ENCODE peak calls at places on chromosomes 16 and 17, in four cellular contexts. One of them, this sample, is unnamed.
A peak's percentile ranks its signal among the peaks of the same experiment; 100 is the strongest.

GRCh38 chr17:69450857-69451410 is 36.4 kb downstream of the MAP2K6 start:
- DNase-seq in WTC11: no peak
- DNase-seq in K562: no peak
- DNase-seq in H1: no peak
- DNase-seq in this sample: no peak

GRCh38 chr16:88347656-88348376 is 34.9 kb upstream of the ZNF469 start:
- DNase-seq in WTC11: no peak
- DNase-seq in K562: no peak
- DNase-seq in H1: no peak
- DNase-seq in this sample: peak; percentile 20

GRCh38 chr17:31907342-31907975 is 6.0 kb upstream of the UTP6 start:
- DNase-seq in K562: no peak
- DNase-seq in WTC11: no peak
- DNase-seq in H1: no peak
- DNase-seq in this sample: no peak

GRCh38 chr17:51076821-51077220 is 43.8 kb downstream of the SPAG9 start:
- DNase-seq in K562: no peak
- DNase-seq in H1: no peak
- DNase-seq in WTC11: no peak
- DNase-seq in this sample: no peak

GRCh38 chr16:27450836-27451341 is 48.9 kb downstream of the IL21R start:
- DNase-seq in K562: no peak
- DNase-seq in H1: no peak
- DNase-seq in WTC11: no peak
- DNase-seq in this sample: no peak

GRCh38 chr16:79698341-79698753 is 97.8 kb upstream of the MAF start:
- DNase-seq in WTC11: no peak
- DNase-seq in K562: no peak
- DNase-seq in H1: no peak
- DNase-seq in this sample: no peak

GRCh38 chr17:55764610-55765009 is 13.8 kb downstream of the PCTP start:
- DNase-seq in H1: no peak
- DNase-seq in WTC11: no peak
- DNase-seq in K562: no peak
- DNase-seq in this sample: no peak

GRCh38 chr17:47686276-47686635 is 7.7 kb upstream of the TBKBP1 start:
- DNase-seq in WTC11: no peak
- DNase-seq in H1: no peak
- DNase-seq in K562: no peak
- DNase-seq in this sample: no peak

GRCh38 chr17:36469733-36470132 is 16.7 kb upstream of the ZNHIT3 start:
- DNase-seq in H1: no peak
- DNase-seq in K562: no peak
- DNase-seq in WTC11: no peak
- DNase-seq in this sample: no peak

GRCh38 chr17:15886804-15887203 is 58.1 kb upstream of the ADORA2B start:
- DNase-seq in H1: no peak
- DNase-seq in K562: no peak
- DNase-seq in WTC11: no peak
- DNase-seq in this sample: no peak

GRCh38 chr17:61450641-61451537 is 1.3 kb upstream of the TBX4 start:
- DNase-seq in WTC11: no peak
- DNase-seq in H1: peak; percentile 51
- DNase-seq in K562: no peak
- DNase-seq in this sample: no peak

GRCh38 chr17:68512247-68512966 is at the start of gene PRKAR1A:
- DNase-seq in K562: peak; percentile 95
- DNase-seq in WTC11: peak; percentile 91
- DNase-seq in H1: peak; percentile 95
- DNase-seq in this sample: peak; percentile 98

GRCh38 chr16:4253394-4254150 is 11.7 kb upstream of the SRL start:
- DNase-seq in WTC11: peak; percentile 100
- DNase-seq in K562: peak; percentile 97
- DNase-seq in H1: peak; percentile 98
- DNase-seq in this sample: peak; percentile 99

GRCh38 chr17:69551212-69552010 is 136.9 kb downstream of the MAP2K6 start:
- DNase-seq in H1: no peak
- DNase-seq in K562: no peak
- DNase-seq in WTC11: no peak
- DNase-seq in this sample: no peak

GRCh38 chr17:67478266-67479118 is 101.4 kb downstream of the PITPNC1 start:
- DNase-seq in H1: no peak
- DNase-seq in K562: no peak
- DNase-seq in WTC11: no peak
- DNase-seq in this sample: no peak

GRCh38 chr16:58506241-58507194 is 6.6 kb downstream of the NDRG4 start:
- DNase-seq in H1: no peak
- DNase-seq in K562: no peak
- DNase-seq in WTC11: no peak
- DNase-seq in this sample: peak; percentile 17

GRCh38 chr17:47702391-47702995 is 8.5 kb downstream of the TBKBP1 start:
- DNase-seq in H1: no peak
- DNase-seq in K562: no peak
- DNase-seq in WTC11: no peak
- DNase-seq in this sample: no peak

GRCh38 chr17:82781894-82782274 is 30.0 kb downstream of the TBCD start:
- DNase-seq in WTC11: peak; percentile 87
- DNase-seq in H1: peak; percentile 90
- DNase-seq in K562: peak; percentile 74
- DNase-seq in this sample: peak; percentile 98

GRCh38 chr17:70503449-70503848 is 334.1 kb downstream of the KCNJ2 start:
- DNase-seq in K562: no peak
- DNase-seq in WTC11: no peak
- DNase-seq in H1: no peak
- DNase-seq in this sample: no peak

GRCh38 chr17:79849953-79850352 is 10.7 kb upstream of the CBX4 start:
- DNase-seq in WTC11: no peak
- DNase-seq in H1: no peak
- DNase-seq in K562: no peak
- DNase-seq in this sample: no peak

GRCh38 chr17:45277992-45278391 is 16.1 kb upstream of the SPATA32 start:
- DNase-seq in WTC11: no peak
- DNase-seq in H1: no peak
- DNase-seq in K562: no peak
- DNase-seq in this sample: no peak

GRCh38 chr17:2854662-2855061 is 58.4 kb downstream of the RAP1GAP2 start:
- DNase-seq in H1: no peak
- DNase-seq in WTC11: no peak
- DNase-seq in K562: no peak
- DNase-seq in this sample: peak; percentile 81

GRCh38 chr16:17343028-17343427 is 127.7 kb downstream of the XYLT1 start:
- DNase-seq in H1: no peak
- DNase-seq in K562: no peak
- DNase-seq in WTC11: no peak
- DNase-seq in this sample: no peak

GRCh38 chr17:81490599-81490992 is 22.0 kb downstream of the ACTG1 start:
- DNase-seq in K562: no peak
- DNase-seq in WTC11: no peak
- DNase-seq in H1: no peak
- DNase-seq in this sample: no peak

GRCh38 chr17:57957120-57957850 is 2.1 kb upstream of the CUEDC1 start:
- DNase-seq in H1: peak; percentile 43
- DNase-seq in K562: no peak
- DNase-seq in WTC11: no peak
- DNase-seq in this sample: peak; percentile 10

GRCh38 chr16:89410794-89411309 is 79.5 kb downstream of the ANKRD11 start:
- DNase-seq in WTC11: no peak
- DNase-seq in H1: no peak
- DNase-seq in K562: no peak
- DNase-seq in this sample: peak; percentile 86

GRCh38 chr16:27226476-27226875 is 23.1 kb downstream of the KDM8 start:
- DNase-seq in K562: no peak
- DNase-seq in WTC11: no peak
- DNase-seq in H1: no peak
- DNase-seq in this sample: no peak

GRCh38 chr16:35752773-35753558 is 2293.6 kb downstream of the TP53TG3F start:
- DNase-seq in WTC11: no peak
- DNase-seq in K562: no peak
- DNase-seq in H1: no peak
- DNase-seq in this sample: no peak

GRCh38 chr17:41785091-41785875 is 1.2 kb downstream of the JUP start:
- DNase-seq in K562: peak; percentile 36
- DNase-seq in WTC11: peak; percentile 87
- DNase-seq in H1: peak; percentile 80
- DNase-seq in this sample: peak; percentile 31

GRCh38 chr16:3161235-3162018 is 26.6 kb upstream of the OR1F1 start:
- DNase-seq in H1: no peak
- DNase-seq in K562: no peak
- DNase-seq in WTC11: no peak
- DNase-seq in this sample: no peak

GRCh38 chr16:1923299-1924034 is 5.3 kb upstream of the HS3ST6 start:
- DNase-seq in H1: peak; percentile 86
- DNase-seq in K562: peak; percentile 69
- DNase-seq in WTC11: peak; percentile 66
- DNase-seq in this sample: peak; percentile 58

GRCh38 chr17:77049440-77049839 is 91.3 kb upstream of the SEC14L1 start:
- DNase-seq in WTC11: no peak
- DNase-seq in H1: no peak
- DNase-seq in K562: no peak
- DNase-seq in this sample: no peak

GRCh38 chr17:1769826-1770477 is 8.1 kb downstream of the SERPINF1 start:
- DNase-seq in H1: no peak
- DNase-seq in K562: no peak
- DNase-seq in WTC11: peak; percentile 65
- DNase-seq in this sample: no peak

GRCh38 chr17:50986989-50987660 is 121.0 kb upstream of the TOB1 start:
- DNase-seq in WTC11: no peak
- DNase-seq in H1: no peak
- DNase-seq in K562: no peak
- DNase-seq in this sample: no peak

GRCh38 chr17:50550661-50551432 is 3.9 kb downstream of the SPATA20 start:
- DNase-seq in WTC11: peak; percentile 94
- DNase-seq in H1: peak; percentile 90
- DNase-seq in K562: peak; percentile 73
- DNase-seq in this sample: peak; percentile 95

GRCh38 chr17:27600471-27600870 is 30.5 kb upstream of the LGALS9 start:
- DNase-seq in H1: no peak
- DNase-seq in K562: no peak
- DNase-seq in WTC11: no peak
- DNase-seq in this sample: no peak

GRCh38 chr17:35740997-35741931 is 9.8 kb downstream of the RASL10B start:
- DNase-seq in WTC11: peak; percentile 62
- DNase-seq in K562: peak; percentile 73
- DNase-seq in H1: peak; percentile 79
- DNase-seq in this sample: peak; percentile 74

GRCh38 chr16:47731252-47731651 is 270.1 kb downstream of the PHKB start:
- DNase-seq in WTC11: no peak
- DNase-seq in H1: no peak
- DNase-seq in K562: no peak
- DNase-seq in this sample: no peak

GRCh38 chr16:85918436-85918835 is 19.5 kb downstream of the IRF8 start:
- DNase-seq in WTC11: no peak
- DNase-seq in H1: no peak
- DNase-seq in K562: no peak
- DNase-seq in this sample: no peak
- TF ChIP-seq TEAD4 in WTC11: no peak
- TF ChIP-seq TEAD4 in H1: no peak
- TF ChIP-seq TEAD4 in K562: no peak
- TF ChIP-seq TEAD4 in this sample: no peak

GRCh38 chr17:40283662-40284061 is 4.0 kb upstream of the CDC6 start:
- DNase-seq in H1: no peak
- DNase-seq in WTC11: no peak
- DNase-seq in K562: no peak
- DNase-seq in this sample: no peak

GRCh38 chr17:40287494-40288369 is at the start of gene CDC6:
- DNase-seq in WTC11: peak; percentile 98
- DNase-seq in H1: peak; percentile 96
- DNase-seq in K562: peak; percentile 98
- DNase-seq in this sample: peak; percentile 93

GRCh38 chr17:40287159-40287493 is 553 bp upstream of the CDC6 start:
- DNase-seq in H1: no peak
- DNase-seq in K562: no peak
- DNase-seq in WTC11: no peak
- DNase-seq in this sample: no peak

GRCh38 chr17:40284085-40284713 is 3.5 kb upstream of the CDC6 start:
- DNase-seq in H1: no peak
- DNase-seq in WTC11: no peak
- DNase-seq in K562: no peak
- DNase-seq in this sample: no peak

DNA sequence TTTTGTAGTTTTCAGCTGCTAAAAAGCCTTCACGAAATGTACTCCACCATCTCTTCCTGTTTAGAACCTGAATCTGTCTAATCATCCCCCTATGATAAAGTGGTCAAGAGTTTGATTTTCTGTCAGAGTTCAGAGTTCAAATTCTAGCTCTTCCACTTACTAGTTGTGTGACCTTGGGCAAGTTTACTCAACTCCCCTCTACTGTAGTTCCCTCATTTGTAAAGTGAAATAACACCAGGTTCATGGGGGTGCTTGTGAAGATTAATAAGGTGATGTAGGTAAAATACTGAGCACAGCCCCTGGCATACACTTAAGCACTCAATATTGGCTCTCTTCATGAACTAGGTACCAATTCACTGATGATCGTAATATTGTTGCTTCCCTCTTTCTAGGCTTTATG is 1.2 kb upstream of the CDC6 start:
- DNase-seq in K562: no peak
- DNase-seq in WTC11: no peak
- DNase-seq in H1: no peak
- DNase-seq in this sample: no peak
- TF ChIP-seq TEAD4 in K562: no peak
- TF ChIP-seq TEAD4 in WTC11: no peak
- TF ChIP-seq TEAD4 in H1: no peak
- TF ChIP-seq TEAD4 in this sample: no peak

GRCh38 chr16:12315330-12316138 is 339.0 kb downstream of the SNX29 start:
- DNase-seq in WTC11: no peak
- DNase-seq in H1: no peak
- DNase-seq in K562: no peak
- DNase-seq in this sample: no peak
- TF ChIP-seq TEAD4 in WTC11: no peak
- TF ChIP-seq TEAD4 in H1: no peak
- TF ChIP-seq TEAD4 in K562: no peak
- TF ChIP-seq TEAD4 in this sample: no peak

DNA sequence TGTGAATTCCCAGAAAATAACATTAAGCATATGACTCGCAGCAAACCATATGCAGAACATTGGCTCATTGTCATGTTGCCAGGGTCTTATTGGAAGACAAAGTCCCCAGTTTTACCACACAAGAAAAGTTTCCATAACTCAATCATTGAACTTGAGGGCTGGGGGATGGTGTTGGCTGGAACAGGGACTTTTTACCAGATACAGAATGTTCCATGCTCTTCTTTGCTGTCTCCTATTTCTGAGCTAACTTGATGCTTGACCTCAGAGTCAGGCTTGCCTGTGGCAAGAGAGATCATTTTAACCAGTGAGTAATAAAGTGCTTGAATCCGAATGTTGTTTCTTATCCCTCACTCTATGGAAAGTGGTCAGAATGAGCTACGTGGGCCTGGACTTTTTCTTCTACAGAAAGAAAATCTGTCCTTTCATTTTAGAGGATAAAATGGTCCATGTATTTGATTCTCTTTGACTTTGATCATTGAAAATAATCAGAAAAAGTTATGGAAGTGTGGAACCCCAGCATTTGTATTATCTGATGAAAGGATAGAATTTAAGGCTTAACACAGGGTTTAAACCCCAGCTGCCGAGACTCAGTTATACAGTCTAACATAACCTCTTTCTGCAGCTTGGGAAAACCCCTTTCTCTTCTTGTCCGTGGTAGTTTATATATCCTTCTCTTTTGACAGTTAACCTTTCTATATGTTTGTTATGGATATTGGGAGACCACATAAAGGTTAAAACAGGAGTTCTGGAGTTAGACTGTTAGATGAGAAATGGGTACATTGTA is 67.0 kb downstream of the TUBD1 start:
- DNase-seq in WTC11: no peak
- DNase-seq in H1: no peak
- DNase-seq in K562: no peak
- DNase-seq in this sample: no peak
- TF ChIP-seq TEAD4 in WTC11: no peak
- TF ChIP-seq TEAD4 in H1: no peak
- TF ChIP-seq TEAD4 in K562: no peak
- TF ChIP-seq TEAD4 in this sample: peak; percentile 49

This sample was measured in SK-N-SH.